ENCODE peak calls at places on chromosome 4, in nine cellular contexts. One of them, this sample, is unnamed.

GRCh38 chr4:151484396-151485102 is 75.6 kb downstream of the FHIP1A start:
- DNase-seq in cardiac muscle cell: peak; percentile 20
- DNase-seq in naive thymus-derived CD4-positive, alpha-beta T cell: no peak
- DNase-seq in caudate nucleus: no peak
- DNase-seq in stomach: no peak
- DNase-seq in H1: no peak
- DNase-seq in coronary artery: no peak
- DNase-seq in H9: peak; percentile 61
- DNase-seq in substantia nigra: no peak
- DNase-seq in this sample: no peak

GRCh38 chr4:25970691-25971427 is 56.8 kb downstream of the SMIM20 start:
- DNase-seq in cardiac muscle cell: no peak
- DNase-seq in naive thymus-derived CD4-positive, alpha-beta T cell: no peak
- DNase-seq in caudate nucleus: no peak
- DNase-seq in stomach: no peak
- DNase-seq in H1: no peak
- DNase-seq in coronary artery: no peak
- DNase-seq in H9: no peak
- DNase-seq in substantia nigra: peak; percentile 19
- DNase-seq in this sample: no peak

GRCh38 chr4:146381263-146381872 is 140.4 kb downstream of the SLC10A7 start:
- DNase-seq in cardiac muscle cell: no peak
- DNase-seq in naive thymus-derived CD4-positive, alpha-beta T cell: no peak
- DNase-seq in caudate nucleus: no peak
- DNase-seq in stomach: no peak
- DNase-seq in H1: no peak
- DNase-seq in coronary artery: no peak
- DNase-seq in H9: no peak
- DNase-seq in substantia nigra: no peak
- DNase-seq in this sample: peak; percentile 25

GRCh38 chr4:123651127-123651526 is 254.5 kb downstream of the SPRY1 start:
- DNase-seq in cardiac muscle cell: no peak
- DNase-seq in naive thymus-derived CD4-positive, alpha-beta T cell: no peak
- DNase-seq in caudate nucleus: no peak
- DNase-seq in stomach: no peak
- DNase-seq in H1: no peak
- DNase-seq in coronary artery: no peak
- DNase-seq in H9: no peak
- DNase-seq in substantia nigra: no peak
- DNase-seq in this sample: no peak

GRCh38 chr4:89939994-89940393 is 45.3 kb downstream of the MMRN1 start:
- DNase-seq in cardiac muscle cell: no peak
- DNase-seq in naive thymus-derived CD4-positive, alpha-beta T cell: no peak
- DNase-seq in caudate nucleus: no peak
- DNase-seq in stomach: peak; percentile 37
- DNase-seq in H1: no peak
- DNase-seq in coronary artery: no peak
- DNase-seq in H9: no peak
- DNase-seq in substantia nigra: peak; percentile 7
- DNase-seq in this sample: no peak

GRCh38 chr4:26780524-26780923 is 80.1 kb upstream of the STIM2 start:
- DNase-seq in cardiac muscle cell: no peak
- DNase-seq in naive thymus-derived CD4-positive, alpha-beta T cell: no peak
- DNase-seq in caudate nucleus: no peak
- DNase-seq in stomach: no peak
- DNase-seq in H1: no peak
- DNase-seq in coronary artery: no peak
- DNase-seq in H9: no peak
- DNase-seq in substantia nigra: no peak
- DNase-seq in this sample: no peak

GRCh38 chr4:127311924-127312323 is 320.8 kb upstream of the INTU start:
- DNase-seq in cardiac muscle cell: no peak
- DNase-seq in naive thymus-derived CD4-positive, alpha-beta T cell: no peak
- DNase-seq in caudate nucleus: no peak
- DNase-seq in stomach: no peak
- DNase-seq in H1: no peak
- DNase-seq in coronary artery: no peak
- DNase-seq in H9: no peak
- DNase-seq in substantia nigra: no peak
- DNase-seq in this sample: no peak

GRCh38 chr4:78014889-78015886 is 41.9 kb upstream of the FRAS1 start:
- DNase-seq in cardiac muscle cell: no peak
- DNase-seq in naive thymus-derived CD4-positive, alpha-beta T cell: no peak
- DNase-seq in caudate nucleus: no peak
- DNase-seq in stomach: no peak
- DNase-seq in H1: no peak
- DNase-seq in coronary artery: no peak
- DNase-seq in H9: no peak
- DNase-seq in substantia nigra: no peak
- DNase-seq in this sample: no peak

GRCh38 chr4:87275311-87275710 is 47.4 kb downstream of the HSD17B13 start:
- DNase-seq in cardiac muscle cell: no peak
- DNase-seq in naive thymus-derived CD4-positive, alpha-beta T cell: no peak
- DNase-seq in caudate nucleus: no peak
- DNase-seq in stomach: no peak
- DNase-seq in H1: no peak
- DNase-seq in coronary artery: no peak
- DNase-seq in H9: no peak
- DNase-seq in substantia nigra: no peak
- DNase-seq in this sample: no peak

GRCh38 chr4:38232741-38233140 is 272.5 kb downstream of the PTTG2 start:
- DNase-seq in cardiac muscle cell: no peak
- DNase-seq in naive thymus-derived CD4-positive, alpha-beta T cell: no peak
- DNase-seq in caudate nucleus: no peak
- DNase-seq in stomach: no peak
- DNase-seq in H1: no peak
- DNase-seq in coronary artery: no peak
- DNase-seq in H9: no peak
- DNase-seq in substantia nigra: no peak
- DNase-seq in this sample: no peak

GRCh38 chr4:142817442-142817841 is 28.7 kb downstream of the INPP4B start:
- DNase-seq in cardiac muscle cell: no peak
- DNase-seq in naive thymus-derived CD4-positive, alpha-beta T cell: no peak
- DNase-seq in caudate nucleus: no peak
- DNase-seq in stomach: no peak
- DNase-seq in H1: no peak
- DNase-seq in coronary artery: no peak
- DNase-seq in H9: no peak
- DNase-seq in substantia nigra: no peak
- DNase-seq in this sample: peak; percentile 11

GRCh38 chr4:8315343-8316250 is 46.0 kb downstream of the HTRA3 start:
- DNase-seq in cardiac muscle cell: peak; percentile 15
- DNase-seq in naive thymus-derived CD4-positive, alpha-beta T cell: no peak
- DNase-seq in caudate nucleus: no peak
- DNase-seq in stomach: peak; percentile 61
- DNase-seq in H1: peak; percentile 58
- DNase-seq in coronary artery: peak; percentile 69
- DNase-seq in H9: peak; percentile 69
- DNase-seq in substantia nigra: no peak
- DNase-seq in this sample: no peak

GRCh38 chr4:140755811-140756291 is 334 bp downstream of the TBC1D9 start:
- DNase-seq in cardiac muscle cell: peak; percentile 73
- DNase-seq in naive thymus-derived CD4-positive, alpha-beta T cell: no peak
- DNase-seq in caudate nucleus: no peak
- DNase-seq in stomach: peak; percentile 63
- DNase-seq in H1: peak; percentile 74
- DNase-seq in coronary artery: peak; percentile 77
- DNase-seq in H9: peak; percentile 48
- DNase-seq in substantia nigra: peak; percentile 21
- DNase-seq in this sample: no peak

GRCh38 chr4:48445704-48446103 is 37.4 kb upstream of the SLC10A4 start:
- DNase-seq in cardiac muscle cell: peak; percentile 22
- DNase-seq in naive thymus-derived CD4-positive, alpha-beta T cell: no peak
- DNase-seq in caudate nucleus: no peak
- DNase-seq in stomach: no peak
- DNase-seq in H1: no peak
- DNase-seq in coronary artery: no peak
- DNase-seq in H9: no peak
- DNase-seq in substantia nigra: no peak
- DNase-seq in this sample: no peak

GRCh38 chr4:105859233-105859632 is 36.0 kb upstream of the NPNT start:
- DNase-seq in cardiac muscle cell: no peak
- DNase-seq in naive thymus-derived CD4-positive, alpha-beta T cell: no peak
- DNase-seq in caudate nucleus: no peak
- DNase-seq in stomach: no peak
- DNase-seq in H1: no peak
- DNase-seq in coronary artery: no peak
- DNase-seq in H9: no peak
- DNase-seq in substantia nigra: no peak
- DNase-seq in this sample: no peak

GRCh38 chr4:148857973-148858534 is 415.8 kb upstream of the NR3C2 start:
- DNase-seq in cardiac muscle cell: no peak
- DNase-seq in naive thymus-derived CD4-positive, alpha-beta T cell: no peak
- DNase-seq in caudate nucleus: no peak
- DNase-seq in stomach: no peak
- DNase-seq in H1: no peak
- DNase-seq in coronary artery: no peak
- DNase-seq in H9: no peak
- DNase-seq in substantia nigra: no peak
- DNase-seq in this sample: no peak

GRCh38 chr4:106530034-106530361 is 161.4 kb upstream of the GIMD1 start:
- DNase-seq in cardiac muscle cell: no peak
- DNase-seq in naive thymus-derived CD4-positive, alpha-beta T cell: no peak
- DNase-seq in caudate nucleus: no peak
- DNase-seq in stomach: no peak
- DNase-seq in H1: no peak
- DNase-seq in coronary artery: no peak
- DNase-seq in H9: no peak
- DNase-seq in substantia nigra: no peak
- DNase-seq in this sample: no peak

GRCh38 chr4:20370284-20370683 is 118.6 kb downstream of the SLIT2 start:
- DNase-seq in cardiac muscle cell: no peak
- DNase-seq in naive thymus-derived CD4-positive, alpha-beta T cell: no peak
- DNase-seq in caudate nucleus: no peak
- DNase-seq in stomach: no peak
- DNase-seq in H1: no peak
- DNase-seq in coronary artery: no peak
- DNase-seq in H9: no peak
- DNase-seq in substantia nigra: no peak
- DNase-seq in this sample: no peak

GRCh38 chr4:20095805-20096541 is 155.7 kb upstream of the SLIT2 start:
- DNase-seq in cardiac muscle cell: no peak
- DNase-seq in naive thymus-derived CD4-positive, alpha-beta T cell: no peak
- DNase-seq in caudate nucleus: no peak
- DNase-seq in stomach: no peak
- DNase-seq in H1: no peak
- DNase-seq in coronary artery: no peak
- DNase-seq in H9: no peak
- DNase-seq in substantia nigra: no peak
- DNase-seq in this sample: no peak

GRCh38 chr4:138982754-138983153 is 32.8 kb upstream of the NOCT start:
- DNase-seq in cardiac muscle cell: no peak
- DNase-seq in naive thymus-derived CD4-positive, alpha-beta T cell: no peak
- DNase-seq in caudate nucleus: no peak
- DNase-seq in stomach: no peak
- DNase-seq in H1: peak; percentile 38
- DNase-seq in coronary artery: no peak
- DNase-seq in H9: peak; percentile 25
- DNase-seq in substantia nigra: no peak
- DNase-seq in this sample: no peak
- H3K27ac ChIP-seq in cardiac muscle cell: no peak overlapping the region
- H3K27ac ChIP-seq in naive thymus-derived CD4-positive, alpha-beta T cell: no peak overlapping the region
- H3K27ac ChIP-seq in caudate nucleus: peak overlapping the region; percentile 88
- H3K27ac ChIP-seq in stomach: no peak overlapping the region
- H3K27ac ChIP-seq in H1: no peak overlapping the region
- H3K27ac ChIP-seq in coronary artery: peak overlapping the region; percentile 2
- H3K27ac ChIP-seq in H9: no peak overlapping the region
- H3K27ac ChIP-seq in substantia nigra: no peak overlapping the region
- H3K27ac ChIP-seq in this sample: no peak overlapping the region

GRCh38 chr4:84964995-84965557 is 1.4 kb downstream of the WDFY3 start:
- DNase-seq in cardiac muscle cell: no peak
- DNase-seq in naive thymus-derived CD4-positive, alpha-beta T cell: no peak
- DNase-seq in caudate nucleus: no peak
- DNase-seq in stomach: no peak
- DNase-seq in H1: no peak
- DNase-seq in coronary artery: no peak
- DNase-seq in H9: no peak
- DNase-seq in substantia nigra: no peak
- DNase-seq in this sample: no peak
- H3K27ac ChIP-seq in cardiac muscle cell: peak overlapping the region; percentile 94
- H3K27ac ChIP-seq in naive thymus-derived CD4-positive, alpha-beta T cell: no peak overlapping the region
- H3K27ac ChIP-seq in caudate nucleus: peak overlapping the region; percentile 91
- H3K27ac ChIP-seq in stomach: no peak overlapping the region
- H3K27ac ChIP-seq in H1: peak overlapping the region; percentile 87
- H3K27ac ChIP-seq in coronary artery: peak overlapping the region; percentile 92
- H3K27ac ChIP-seq in H9: no peak overlapping the region
- H3K27ac ChIP-seq in substantia nigra: peak overlapping the region; percentile 87
- H3K27ac ChIP-seq in this sample: no peak overlapping the region

DNA sequence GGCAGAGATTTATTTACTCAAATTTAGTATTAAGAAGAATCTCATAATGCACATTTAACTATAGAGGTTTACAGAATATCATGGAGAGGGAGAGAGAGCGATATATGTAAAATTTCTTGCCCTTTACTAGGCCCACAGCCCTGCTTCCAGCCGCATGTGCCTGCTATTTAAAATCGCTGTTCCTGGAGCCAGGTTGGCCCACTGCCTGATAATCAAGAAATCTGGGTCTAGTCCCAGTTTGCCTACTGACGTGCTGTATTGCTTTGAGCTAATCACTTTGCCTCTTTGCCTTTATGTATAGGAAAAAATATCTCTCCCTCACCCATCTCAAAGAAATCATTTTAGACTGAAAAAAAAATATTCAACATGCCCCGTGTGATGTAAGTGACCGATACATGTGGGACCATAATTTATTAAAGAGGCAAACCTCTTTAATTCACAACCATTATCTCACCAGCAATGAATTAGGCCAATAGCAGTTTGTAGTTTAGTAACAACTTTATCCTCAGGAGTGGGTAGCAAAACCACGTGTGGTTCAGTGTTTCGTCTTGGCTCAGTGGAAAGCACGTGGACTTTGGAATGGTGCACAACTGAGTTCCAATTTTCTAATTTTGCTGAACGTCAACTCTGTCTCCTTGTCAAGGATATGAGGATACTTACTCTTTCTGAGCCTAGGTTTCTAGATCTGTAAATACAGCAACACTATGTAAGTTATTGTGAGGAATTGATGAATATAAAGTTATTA is 62.6 kb downstream of the GRXCR1 start:
- DNase-seq in cardiac muscle cell: no peak
- DNase-seq in naive thymus-derived CD4-positive, alpha-beta T cell: no peak
- DNase-seq in caudate nucleus: no peak
- DNase-seq in stomach: peak; percentile 71
- DNase-seq in H1: no peak
- DNase-seq in coronary artery: no peak
- DNase-seq in H9: no peak
- DNase-seq in substantia nigra: no peak
- DNase-seq in this sample: no peak
- H3K27ac ChIP-seq in cardiac muscle cell: no peak overlapping the region
- H3K27ac ChIP-seq in naive thymus-derived CD4-positive, alpha-beta T cell: no peak overlapping the region
- H3K27ac ChIP-seq in caudate nucleus: no peak overlapping the region
- H3K27ac ChIP-seq in stomach: no peak overlapping the region
- H3K27ac ChIP-seq in H1: no peak overlapping the region
- H3K27ac ChIP-seq in coronary artery: no peak overlapping the region
- H3K27ac ChIP-seq in H9: no peak overlapping the region
- H3K27ac ChIP-seq in substantia nigra: no peak overlapping the region
- H3K27ac ChIP-seq in this sample: no peak overlapping the region

DNA sequence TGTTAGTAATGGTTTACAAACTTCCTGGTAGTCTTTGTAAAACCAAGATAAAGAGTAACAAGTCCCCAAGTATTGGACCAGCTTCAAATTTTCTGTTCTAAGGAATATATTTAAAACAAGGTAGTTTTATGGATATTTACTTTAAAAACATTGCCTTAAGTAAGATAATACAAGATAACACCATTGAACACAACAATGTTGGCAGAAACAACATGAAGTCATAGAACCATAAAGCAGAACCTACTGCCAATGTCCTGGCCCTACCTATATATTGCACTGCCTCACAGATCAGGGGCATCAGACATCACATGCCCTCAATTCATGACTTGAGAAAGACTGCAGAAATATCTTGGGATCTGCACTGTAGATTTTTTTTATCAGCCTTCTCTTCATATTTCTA is 1176.2 kb downstream of the PCDH7 start:
- DNase-seq in cardiac muscle cell: no peak
- DNase-seq in naive thymus-derived CD4-positive, alpha-beta T cell: no peak
- DNase-seq in caudate nucleus: no peak
- DNase-seq in stomach: no peak
- DNase-seq in H1: no peak
- DNase-seq in coronary artery: no peak
- DNase-seq in H9: no peak
- DNase-seq in substantia nigra: no peak
- DNase-seq in this sample: no peak
- H3K27ac ChIP-seq in cardiac muscle cell: no peak overlapping the region
- H3K27ac ChIP-seq in naive thymus-derived CD4-positive, alpha-beta T cell: no peak overlapping the region
- H3K27ac ChIP-seq in caudate nucleus: no peak overlapping the region
- H3K27ac ChIP-seq in stomach: no peak overlapping the region
- H3K27ac ChIP-seq in H1: no peak overlapping the region
- H3K27ac ChIP-seq in coronary artery: no peak overlapping the region
- H3K27ac ChIP-seq in H9: no peak overlapping the region
- H3K27ac ChIP-seq in substantia nigra: no peak overlapping the region
- H3K27ac ChIP-seq in this sample: no peak overlapping the region

This sample was measured in HL-60.